ENCODE peak calls at places on chromosomes 6 and 20, in four cellular contexts. W is HCT116, U is HepG2, X is gastrocnemius medialis. F is an unnamed sample.

GRCh38 chr6:157217894-157218370 is 105.4 kb downstream of the TMEM242 start:
- DNase-seq in W (no peak), U (no peak), X (no peak), F (no peak)

GRCh38 chr6:89508755-89509563 is 76.0 kb downstream of the ANKRD6 start:
- DNase-seq in W (no peak), U (peak; percentile 35), X (no peak), F (no peak)

GRCh38 chr20:13200767-13201500 is 20.1 kb upstream of the ISM1 start:
- DNase-seq in W (no peak), U (no peak), X (no peak), F (no peak)

GRCh38 chr20:3783068-3783489 is 1.8 kb upstream of the SPEF1 start:
- DNase-seq in W (no peak), U (no peak), X (no peak), F (no peak)

GRCh38 chr6:158655569-158656450 is 6.0 kb downstream of the SYTL3 start:
- DNase-seq in W (no peak), U (no peak), X (no peak), F (no peak)

GRCh38 chr6:31356946-31357466 is at the start of gene HLA-B:
- DNase-seq in W (peak; percentile 47), U (peak; percentile 49), X (peak; percentile 52), F (peak; percentile 88)

GRCh38 chr6:106000935-106001334 is 85.2 kb upstream of the PRDM1 start:
- DNase-seq in W (no peak), U (no peak), X (no peak), F (no peak)

GRCh38 chr6:13776602-13777001 is 37.8 kb downstream of the MCUR1 start:
- DNase-seq in W (no peak), U (no peak), X (no peak), F (no peak)

GRCh38 chr6:7615611-7616383 is 25.8 kb downstream of the SNRNP48 start:
- DNase-seq in W (peak; percentile 48), U (peak; percentile 72), X (no peak), F (peak; percentile 79)

GRCh38 chr20:611843-612185 is 1.7 kb upstream of the TCF15 start:
- DNase-seq in W (no peak), U (no peak), X (no peak), F (no peak)

GRCh38 chr6:53894086-53894485 is 99.3 kb downstream of the LRRC1 start:
- DNase-seq in W (no peak), U (no peak), X (no peak), F (no peak)

GRCh38 chr6:55898342-55898741 is 23.0 kb upstream of the BMP5 start:
- DNase-seq in W (no peak), U (no peak), X (no peak), F (no peak)

GRCh38 chr20:20732641-20733040 is 20.2 kb upstream of the RALGAPA2 start:
- DNase-seq in W (no peak), U (no peak), X (no peak), F (no peak)

GRCh38 chr20:61256365-61256764 is 4.3 kb downstream of the CDH4 start:
- DNase-seq in W (no peak), U (no peak), X (no peak), F (no peak)

GRCh38 chr6:31351734-31352496 is 5.1 kb downstream of the HLA-B start:
- DNase-seq in W (no peak), U (no peak), X (no peak), F (no peak)

GRCh38 chr20:23368316-23369110 is 6.5 kb downstream of the GZF1 start:
- DNase-seq in W (no peak), U (no peak), X (no peak), F (no peak)

GRCh38 chr20:32626859-32627636 is 41.9 kb upstream of the NOL4L start:
- DNase-seq in W (no peak), U (no peak), X (no peak), F (peak; percentile 55)

GRCh38 chr20:43901296-43901695 is 13.4 kb upstream of the TOX2 start:
- DNase-seq in W (no peak), U (no peak), X (no peak), F (no peak)

GRCh38 chr20:38084425-38084951 is 50.9 kb downstream of the RPRD1B start:
- DNase-seq in W (no peak), U (peak; percentile 79), X (no peak), F (peak; percentile 11)

GRCh38 chr20:50197463-50197862 is 6.8 kb downstream of the CEBPB start:
- DNase-seq in W (no peak), U (no peak), X (no peak), F (peak; percentile 78)

GRCh38 chr6:54428437-54428836 is 120.2 kb downstream of the TINAG start:
- DNase-seq in W (no peak), U (no peak), X (no peak), F (no peak)

GRCh38 chr6:43768983-43769525 is 957 bp upstream of the VEGFA start:
- DNase-seq in W (no peak), U (no peak), X (no peak), F (no peak)

GRCh38 chr6:165086746-165087145 is 222.7 kb downstream of the C6orf118 start:
- DNase-seq in W (no peak), U (no peak), X (no peak), F (no peak)

GRCh38 chr6:32967151-32968091 is 973 bp upstream of the BRD2 start:
- DNase-seq in W (peak; percentile 73), U (peak; percentile 87), X (peak; percentile 32), F (peak; percentile 70)

GRCh38 chr20:9592419-9592818 is 78.0 kb downstream of the LAMP5 start:
- DNase-seq in W (no peak), U (no peak), X (no peak), F (no peak)

GRCh38 chr6:158414900-158415299 is 102.6 kb downstream of the TULP4 start:
- DNase-seq in W (no peak), U (no peak), X (no peak), F (no peak)

GRCh38 chr20:58926802-58927489 is 54.1 kb upstream of the NELFCD start:
- DNase-seq in W (no peak), U (no peak), X (no peak), F (no peak)

GRCh38 chr20:25259358-25259757 is 11.5 kb downstream of the PYGB start:
- DNase-seq in W (no peak), U (no peak), X (no peak), F (no peak)

GRCh38 chr6:33846226-33846625 is 42.4 kb upstream of the MLN start:
- DNase-seq in W (no peak), U (no peak), X (no peak), F (no peak)

DNA sequence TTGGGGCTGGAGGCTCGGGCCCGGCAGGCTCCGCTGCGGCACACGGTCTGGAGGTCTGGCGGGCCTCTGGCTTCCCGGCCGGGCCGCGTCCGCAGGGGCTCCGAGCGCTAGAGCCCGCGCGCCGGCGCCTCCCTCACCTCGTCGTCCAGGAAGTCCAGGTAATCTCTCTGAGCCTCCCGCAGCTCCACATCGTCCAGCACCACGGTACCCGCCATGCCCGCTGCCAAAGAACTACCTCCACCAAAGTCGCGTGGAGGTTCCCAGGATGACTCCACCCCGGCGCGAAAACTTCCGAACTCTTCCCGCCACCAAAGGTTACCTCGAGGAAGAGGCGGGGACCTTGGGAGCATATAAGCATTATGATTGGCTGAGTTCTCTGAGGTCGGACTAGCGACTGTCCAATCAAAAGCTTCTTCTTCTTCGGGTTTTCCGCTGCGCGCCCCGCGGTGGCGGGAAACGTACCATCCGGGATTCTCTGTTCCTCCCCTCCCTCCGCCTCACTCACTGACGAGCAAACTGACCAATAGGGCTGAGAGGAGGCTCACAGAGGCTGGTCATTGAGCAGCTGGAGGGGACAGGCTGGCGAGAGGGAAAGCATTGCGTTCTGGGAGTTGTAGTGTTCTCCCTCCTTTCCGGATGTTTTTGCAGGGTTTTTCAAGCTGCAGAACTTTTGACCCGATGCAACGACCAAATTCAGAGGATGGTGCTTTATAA is at the start of gene MCM3:
- DNase-seq in W (peak; percentile 99), U (peak; percentile 100), X (peak; percentile 96), F (peak; percentile 99)
- TF ChIP-seq POLR2A in W (no peak), U (peak; percentile 71), X (no peak), F (peak; percentile 80)

GRCh38 chr6:134178230-134179044 is 126.0 kb upstream of the SLC2A12 start:
- DNase-seq in W (peak; percentile 92), U (peak; percentile 78), X (peak; percentile 73), F (peak; percentile 86)
- TF ChIP-seq POLR2A in W (no peak), U (no peak), X (no peak), F (peak; percentile 35)

DNA sequence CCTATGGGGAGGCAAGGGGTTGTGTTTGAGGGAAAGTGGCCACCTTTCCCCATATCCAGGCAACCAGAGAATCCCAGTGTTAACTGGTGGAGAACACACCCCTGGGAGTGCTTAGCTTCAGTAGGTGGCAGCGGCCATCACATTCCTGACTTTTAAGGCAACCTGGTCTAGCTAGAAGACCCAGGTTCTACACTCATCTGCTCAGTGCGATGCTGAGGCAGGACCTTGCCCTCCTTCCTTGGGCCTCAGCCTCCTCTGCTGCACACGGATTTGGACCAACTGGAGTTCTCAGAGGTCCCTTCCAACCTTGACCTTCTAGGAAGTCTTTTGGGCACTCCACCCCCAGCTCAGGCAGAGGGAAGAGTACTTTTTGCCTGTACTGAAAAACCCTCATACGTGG is 3.0 kb downstream of the CCND3 start:
- DNase-seq in W (no peak), U (no peak), X (no peak), F (no peak)
- TF ChIP-seq POLR2A in W (no peak), U (no peak), X (no peak), F (peak; percentile 25)

GRCh38 chr6:36352477-36353157 is 15.9 kb upstream of the BNIP5 start:
- DNase-seq in W (no peak), U (no peak), X (no peak), F (no peak)

GRCh38 chr6:36349240-36349639 is 12.6 kb upstream of the BNIP5 start:
- DNase-seq in W (no peak), U (no peak), X (no peak), F (peak; percentile 64)

GRCh38 chr6:36350082-36350481 is 13.4 kb upstream of the BNIP5 start:
- DNase-seq in W (no peak), U (no peak), X (no peak), F (peak; percentile 46)

GRCh38 chr6:36350681-36351091 is 14.0 kb upstream of the BNIP5 start:
- DNase-seq in W (no peak), U (no peak), X (no peak), F (peak; percentile 75)

GRCh38 chr6:36351152-36351571 is 14.5 kb upstream of the BNIP5 start:
- DNase-seq in W (no peak), U (no peak), X (no peak), F (peak; percentile 73)
- TF ChIP-seq POLR2A in W (no peak), U (no peak), X (no peak), F (peak; percentile 39)

F was measured in erythroblast.